ENCODE peak calls at places on chromosome 1, in six cellular contexts. One of them, this sample, is unnamed.

GRCh38 chr1:220462756-220463155 is 65.2 kb upstream of the MARK1 start:
- DNase-seq in mesendoderm: peak; percentile 53
- DNase-seq in PC-3: peak; percentile 48
- DNase-seq in H9: peak; percentile 91
- DNase-seq in heart right ventricle: no peak
- DNase-seq in psoas muscle: no peak
- DNase-seq in this sample: peak; percentile 88

GRCh38 chr1:213985181-213986019 is 2.4 kb upstream of the PROX1 start:
- DNase-seq in mesendoderm: peak; percentile 68
- DNase-seq in PC-3: no peak
- DNase-seq in H9: peak; percentile 57
- DNase-seq in heart right ventricle: no peak
- DNase-seq in psoas muscle: no peak
- DNase-seq in this sample: no peak

GRCh38 chr1:7255303-7256058 is 470.2 kb downstream of the CAMTA1 start:
- DNase-seq in mesendoderm: no peak
- DNase-seq in PC-3: peak; percentile 56
- DNase-seq in H9: no peak
- DNase-seq in heart right ventricle: no peak
- DNase-seq in psoas muscle: no peak
- DNase-seq in this sample: no peak

GRCh38 chr1:26413031-26413430 is 2.4 kb downstream of the LIN28A start:
- DNase-seq in mesendoderm: peak; percentile 25
- DNase-seq in PC-3: no peak
- DNase-seq in H9: no peak
- DNase-seq in heart right ventricle: no peak
- DNase-seq in psoas muscle: no peak
- DNase-seq in this sample: no peak

GRCh38 chr1:46489638-46490602 is at the start of gene DMBX1:
- DNase-seq in mesendoderm: peak; percentile 72
- DNase-seq in PC-3: peak; percentile 73
- DNase-seq in H9: peak; percentile 86
- DNase-seq in heart right ventricle: no peak
- DNase-seq in psoas muscle: peak; percentile 39
- DNase-seq in this sample: no peak

GRCh38 chr1:211932581-211933010 is 102.0 kb upstream of the LPGAT1 start:
- DNase-seq in mesendoderm: peak; percentile 37
- DNase-seq in PC-3: no peak
- DNase-seq in H9: no peak
- DNase-seq in heart right ventricle: no peak
- DNase-seq in psoas muscle: no peak
- DNase-seq in this sample: peak; percentile 91

GRCh38 chr1:51636191-51636590 is 19.3 kb downstream of the OSBPL9 start:
- DNase-seq in mesendoderm: no peak
- DNase-seq in PC-3: no peak
- DNase-seq in H9: no peak
- DNase-seq in heart right ventricle: no peak
- DNase-seq in psoas muscle: no peak
- DNase-seq in this sample: no peak

GRCh38 chr1:194241215-194241614 is 1054.8 kb upstream of the B3GALT2 start:
- DNase-seq in mesendoderm: no peak
- DNase-seq in PC-3: no peak
- DNase-seq in H9: no peak
- DNase-seq in heart right ventricle: no peak
- DNase-seq in psoas muscle: no peak
- DNase-seq in this sample: no peak

GRCh38 chr1:171346866-171347265 is 32.9 kb downstream of the FMO4 start:
- DNase-seq in mesendoderm: no peak
- DNase-seq in PC-3: peak; percentile 33
- DNase-seq in H9: no peak
- DNase-seq in heart right ventricle: no peak
- DNase-seq in psoas muscle: no peak
- DNase-seq in this sample: no peak

GRCh38 chr1:246425139-246425794 is 81.8 kb downstream of the SMYD3 start:
- DNase-seq in mesendoderm: no peak
- DNase-seq in PC-3: no peak
- DNase-seq in H9: no peak
- DNase-seq in heart right ventricle: no peak
- DNase-seq in psoas muscle: no peak
- DNase-seq in this sample: no peak

GRCh38 chr1:157073944-157074685 is 25.5 kb downstream of the ETV3L start:
- DNase-seq in mesendoderm: peak; percentile 81
- DNase-seq in PC-3: peak; percentile 49
- DNase-seq in H9: peak; percentile 91
- DNase-seq in heart right ventricle: peak; percentile 66
- DNase-seq in psoas muscle: peak; percentile 79
- DNase-seq in this sample: peak; percentile 89

GRCh38 chr1:200625381-200625824 is 4.9 kb upstream of the KIF14 start:
- DNase-seq in mesendoderm: peak; percentile 22
- DNase-seq in PC-3: no peak
- DNase-seq in H9: no peak
- DNase-seq in heart right ventricle: no peak
- DNase-seq in psoas muscle: no peak
- DNase-seq in this sample: no peak

GRCh38 chr1:184418955-184419733 is 32.3 kb downstream of the C1orf21 start:
- DNase-seq in mesendoderm: no peak
- DNase-seq in PC-3: peak; percentile 76
- DNase-seq in H9: no peak
- DNase-seq in heart right ventricle: no peak
- DNase-seq in psoas muscle: no peak
- DNase-seq in this sample: peak; percentile 11

GRCh38 chr1:241610056-241610815 is 29.9 kb downstream of the CHML start:
- DNase-seq in mesendoderm: peak; percentile 78
- DNase-seq in PC-3: peak; percentile 55
- DNase-seq in H9: no peak
- DNase-seq in heart right ventricle: no peak
- DNase-seq in psoas muscle: no peak
- DNase-seq in this sample: peak; percentile 13

GRCh38 chr1:41721039-41721438 is 197.7 kb downstream of the HIVEP3 start:
- DNase-seq in mesendoderm: no peak
- DNase-seq in PC-3: no peak
- DNase-seq in H9: no peak
- DNase-seq in heart right ventricle: no peak
- DNase-seq in psoas muscle: no peak
- DNase-seq in this sample: no peak

GRCh38 chr1:248421384-248421783 is 18.5 kb downstream of the OR2T1 start:
- DNase-seq in mesendoderm: peak; percentile 39
- DNase-seq in PC-3: peak; percentile 19
- DNase-seq in H9: no peak
- DNase-seq in heart right ventricle: no peak
- DNase-seq in psoas muscle: no peak
- DNase-seq in this sample: no peak

GRCh38 chr1:19071674-19072281 is 115.3 kb upstream of the IFFO2 start:
- DNase-seq in mesendoderm: no peak
- DNase-seq in PC-3: no peak
- DNase-seq in H9: no peak
- DNase-seq in heart right ventricle: no peak
- DNase-seq in psoas muscle: no peak
- DNase-seq in this sample: no peak

GRCh38 chr1:19074361-19074901 is 118.0 kb upstream of the IFFO2 start:
- DNase-seq in mesendoderm: no peak
- DNase-seq in PC-3: no peak
- DNase-seq in H9: no peak
- DNase-seq in heart right ventricle: no peak
- DNase-seq in psoas muscle: no peak
- DNase-seq in this sample: no peak

GRCh38 chr1:19073311-19074186 is 117.1 kb upstream of the IFFO2 start:
- DNase-seq in mesendoderm: no peak
- DNase-seq in PC-3: no peak
- DNase-seq in H9: no peak
- DNase-seq in heart right ventricle: peak; percentile 33
- DNase-seq in psoas muscle: peak; percentile 48
- DNase-seq in this sample: no peak

GRCh38 chr1:19070891-19071621 is 114.6 kb upstream of the IFFO2 start:
- DNase-seq in mesendoderm: no peak
- DNase-seq in PC-3: no peak
- DNase-seq in H9: no peak
- DNase-seq in heart right ventricle: no peak
- DNase-seq in psoas muscle: no peak
- DNase-seq in this sample: no peak

GRCh38 chr1:19072285-19072981 is 116.0 kb upstream of the IFFO2 start:
- DNase-seq in mesendoderm: no peak
- DNase-seq in PC-3: no peak
- DNase-seq in H9: no peak
- DNase-seq in heart right ventricle: no peak
- DNase-seq in psoas muscle: no peak
- DNase-seq in this sample: no peak
- H3K4me1 ChIP-seq in mesendoderm: peaks cover 4% of the 10 kb centered on the region
- H3K4me1 ChIP-seq in PC-3: peaks cover 9% of the 10 kb centered on the region
- H3K4me1 ChIP-seq in H9: no peaks in the 10 kb centered on the region
- H3K4me1 ChIP-seq in heart right ventricle: peaks cover 14% of the 10 kb centered on the region
- H3K4me1 ChIP-seq in psoas muscle: peaks cover 24% of the 10 kb centered on the region
- H3K4me1 ChIP-seq in this sample: no peaks in the 10 kb centered on the region

GRCh38 chr1:205318231-205318991 is 3.1 kb downstream of the NUAK2 start:
- DNase-seq in mesendoderm: peak; percentile 63
- DNase-seq in PC-3: peak; percentile 40
- DNase-seq in H9: no peak
- DNase-seq in heart right ventricle: no peak
- DNase-seq in psoas muscle: no peak
- DNase-seq in this sample: no peak

GRCh38 chr1:205313681-205314308 is 7.8 kb downstream of the NUAK2 start:
- DNase-seq in mesendoderm: peak; percentile 98
- DNase-seq in PC-3: no peak
- DNase-seq in H9: peak; percentile 94
- DNase-seq in heart right ventricle: peak; percentile 56
- DNase-seq in psoas muscle: peak; percentile 37
- DNase-seq in this sample: peak; percentile 94

GRCh38 chr1:205314986-205315618 is 6.4 kb downstream of the NUAK2 start:
- DNase-seq in mesendoderm: no peak
- DNase-seq in PC-3: no peak
- DNase-seq in H9: no peak
- DNase-seq in heart right ventricle: no peak
- DNase-seq in psoas muscle: no peak
- DNase-seq in this sample: no peak

GRCh38 chr1:205317311-205317917 is 4.1 kb downstream of the NUAK2 start:
- DNase-seq in mesendoderm: no peak
- DNase-seq in PC-3: peak; percentile 85
- DNase-seq in H9: no peak
- DNase-seq in heart right ventricle: peak; percentile 53
- DNase-seq in psoas muscle: peak; percentile 82
- DNase-seq in this sample: peak; percentile 96

GRCh38 chr1:205316179-205316578 is 5.4 kb downstream of the NUAK2 start:
- DNase-seq in mesendoderm: no peak
- DNase-seq in PC-3: no peak
- DNase-seq in H9: no peak
- DNase-seq in heart right ventricle: no peak
- DNase-seq in psoas muscle: no peak
- DNase-seq in this sample: no peak
- H3K4me1 ChIP-seq in mesendoderm: peaks cover 20% of the 10 kb centered on the region
- H3K4me1 ChIP-seq in PC-3: peaks cover 39% of the 10 kb centered on the region
- H3K4me1 ChIP-seq in H9: peaks cover 38% of the 10 kb centered on the region
- H3K4me1 ChIP-seq in heart right ventricle: peaks cover 52% of the 10 kb centered on the region
- H3K4me1 ChIP-seq in psoas muscle: peaks cover 60% of the 10 kb centered on the region
- H3K4me1 ChIP-seq in this sample: peaks cover 47% of the 10 kb centered on the region

GRCh38 chr1:175981128-175981527 is 226.0 kb downstream of the COP1 start:
- DNase-seq in mesendoderm: no peak
- DNase-seq in PC-3: no peak
- DNase-seq in H9: no peak
- DNase-seq in heart right ventricle: no peak
- DNase-seq in psoas muscle: no peak
- DNase-seq in this sample: no peak
- H3K4me1 ChIP-seq in mesendoderm: no peaks in the 10 kb centered on the region
- H3K4me1 ChIP-seq in PC-3: no peaks in the 10 kb centered on the region
- H3K4me1 ChIP-seq in H9: no peaks in the 10 kb centered on the region
- H3K4me1 ChIP-seq in heart right ventricle: no peaks in the 10 kb centered on the region
- H3K4me1 ChIP-seq in psoas muscle: no peaks in the 10 kb centered on the region
- H3K4me1 ChIP-seq in this sample: peaks cover 4% of the 10 kb centered on the region

DNA sequence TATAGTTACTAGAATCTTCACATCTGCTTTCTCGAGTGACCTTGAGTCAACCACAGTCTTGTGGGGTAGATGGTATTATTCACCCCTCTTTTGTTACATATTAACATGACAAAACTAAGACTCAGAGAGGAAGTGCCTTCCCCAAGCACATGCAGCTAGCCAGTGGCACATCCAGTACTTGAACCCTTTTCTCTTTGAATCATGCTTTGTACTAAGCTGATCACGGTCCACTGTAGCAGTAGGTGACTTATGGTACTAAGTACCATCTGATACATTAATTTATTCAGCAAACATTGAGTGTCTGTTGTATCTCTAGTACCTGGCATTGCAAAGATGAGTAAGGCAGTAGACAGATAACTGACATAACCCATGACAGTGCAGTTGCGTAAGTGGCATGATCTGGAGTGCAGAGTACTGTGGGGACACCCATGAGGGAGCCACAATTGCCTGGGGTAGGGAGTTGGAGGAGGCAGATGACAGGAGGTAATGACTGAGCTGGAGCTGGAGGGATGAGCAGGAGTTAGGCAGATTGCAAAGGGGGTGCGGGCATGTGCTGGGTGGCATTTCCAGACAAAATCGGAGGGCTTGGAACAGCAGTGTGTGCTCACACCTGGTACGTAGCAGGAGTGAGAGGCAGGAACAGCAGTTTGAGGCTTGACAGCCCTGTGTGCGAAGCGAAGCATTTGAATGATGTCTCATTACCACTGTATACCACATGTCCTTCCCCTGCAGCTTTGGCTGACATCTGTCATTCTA is 29.8 kb downstream of the UCK2 start:
- DNase-seq in mesendoderm: no peak
- DNase-seq in PC-3: no peak
- DNase-seq in H9: no peak
- DNase-seq in heart right ventricle: no peak
- DNase-seq in psoas muscle: peak; percentile 24
- DNase-seq in this sample: no peak
- H3K4me1 ChIP-seq in mesendoderm: peaks cover 14% of the 10 kb centered on the region
- H3K4me1 ChIP-seq in PC-3: peaks cover 5% of the 10 kb centered on the region
- H3K4me1 ChIP-seq in H9: peaks cover 21% of the 10 kb centered on the region
- H3K4me1 ChIP-seq in heart right ventricle: peaks cover 13% of the 10 kb centered on the region
- H3K4me1 ChIP-seq in psoas muscle: peaks cover 72% of the 10 kb centered on the region
- H3K4me1 ChIP-seq in this sample: peaks cover 42% of the 10 kb centered on the region

GRCh38 chr1:42936309-42937078 is 22.2 kb downstream of the SLC2A1 start:
- DNase-seq in mesendoderm: no peak
- DNase-seq in PC-3: peak; percentile 92
- DNase-seq in H9: no peak
- DNase-seq in heart right ventricle: no peak
- DNase-seq in psoas muscle: peak; percentile 53
- DNase-seq in this sample: peak; percentile 90
- H3K4me1 ChIP-seq in mesendoderm: peaks cover 26% of the 10 kb centered on the region
- H3K4me1 ChIP-seq in PC-3: peaks cover 96% of the 10 kb centered on the region
- H3K4me1 ChIP-seq in H9: no peaks in the 10 kb centered on the region
- H3K4me1 ChIP-seq in heart right ventricle: peaks cover 16% of the 10 kb centered on the region
- H3K4me1 ChIP-seq in psoas muscle: peaks cover 21% of the 10 kb centered on the region
- H3K4me1 ChIP-seq in this sample: peaks cover 41% of the 10 kb centered on the region

This sample was measured in SJCRH30.